ENCODE peak calls at places on chromosomes 3 and 15, in five cellular contexts. D is GM23338; H is CD8-positive, alpha-beta T cell; Y is retina; O is activated CD4-positive, alpha-beta T cell treated with anti-CD3 and anti-CD28 coated beads for 48 hours. I is an unnamed sample.

GRCh38 chr3:104460477-104461406 is 906.0 kb upstream of the ALCAM start:
- DNase-seq in D (peak), H (no peak), Y (peak), O (no peak), I (no peak)

GRCh38 chr3:55549172-55549571 is 62.1 kb upstream of the WNT5A start:
- DNase-seq in D (no peak), H (no peak), Y (no peak), O (no peak), I (no peak)

GRCh38 chr3:63328386-63328785 is 50.3 kb downstream of the SYNPR start:
- DNase-seq in D (no peak), H (no peak), Y (no peak), O (no peak), I (no peak)

GRCh38 chr3:32420138-32420981 is 28.7 kb downstream of the CMTM7 start:
- DNase-seq in D (peak), H (peak), Y (peak), O (peak), I (no peak)

GRCh38 chr3:188664795-188665194 is 507.0 kb upstream of the TPRG1 start:
- DNase-seq in D (peak), H (no peak), Y (no peak), O (no peak), I (peak)

GRCh38 chr3:134627831-134628230 is 23.0 kb downstream of the KY start:
- DNase-seq in D (no peak), H (no peak), Y (no peak), O (no peak), I (no peak)

GRCh38 chr3:190616627-190617026 is 102.7 kb downstream of the IL1RAP start:
- DNase-seq in D (no peak), H (no peak), Y (no peak), O (peak), I (no peak)

GRCh38 chr3:58151637-58152036 is 59.1 kb downstream of the DNASE1L3 start:
- DNase-seq in D (no peak), H (no peak), Y (no peak), O (no peak), I (no peak)

GRCh38 chr3:188947983-188948657 is 223.7 kb upstream of the TPRG1 start:
- DNase-seq in D (peak), H (no peak), Y (peak), O (no peak), I (no peak)

GRCh38 chr15:101310163-101310480 is 15.1 kb upstream of the SNRPA1 start:
- DNase-seq in D (no peak), H (no peak), Y (no peak), O (no peak), I (no peak)

GRCh38 chr3:170523248-170523647 is 62.6 kb downstream of the SLC7A14 start:
- DNase-seq in D (no peak), H (no peak), Y (no peak), O (no peak), I (no peak)

GRCh38 chr3:17514597-17514996 is 227.8 kb downstream of the TBC1D5 start:
- DNase-seq in D (no peak), H (no peak), Y (no peak), O (no peak), I (no peak)

GRCh38 chr15:42171795-42172194 is 15.4 kb upstream of the PLA2G4F start:
- DNase-seq in D (no peak), H (no peak), Y (no peak), O (no peak), I (no peak)

GRCh38 chr15:75823860-75824613 is 19.2 kb upstream of the UBE2Q2 start:
- DNase-seq in D (peak), H (no peak), Y (no peak), O (no peak), I (no peak)

GRCh38 chr3:141482250-141482937 is 4.4 kb upstream of the RASA2 start:
- DNase-seq in D (no peak), H (no peak), Y (no peak), O (no peak), I (peak)

GRCh38 chr15:35753486-35753885 is 207.5 kb upstream of the DPH6 start:
- DNase-seq in D (no peak), H (no peak), Y (no peak), O (no peak), I (no peak)

GRCh38 chr3:29152379-29152778 is 128.5 kb upstream of the RBMS3 start:
- DNase-seq in D (peak), H (no peak), Y (no peak), O (no peak), I (no peak)

GRCh38 chr3:113247051-113247450 is 35.7 kb downstream of the BOC start:
- DNase-seq in D (no peak), H (no peak), Y (no peak), O (no peak), I (no peak)

GRCh38 chr15:98232761-98233160 is 272.3 kb downstream of the ARRDC4 start:
- DNase-seq in D (no peak), H (no peak), Y (no peak), O (no peak), I (no peak)

GRCh38 chr15:68643216-68643830 is 64.5 kb downstream of the CORO2B start:
- DNase-seq in D (no peak), H (no peak), Y (no peak), O (no peak), I (no peak)

GRCh38 chr3:134369861-134370596 is 4.2 kb downstream of the AMOTL2 start:
- DNase-seq in D (no peak), H (no peak), Y (no peak), O (no peak), I (no peak)

GRCh38 chr15:59278120-59278519 is 71.5 kb downstream of the LDHAL6B start:
- DNase-seq in D (no peak), H (no peak), Y (no peak), O (no peak), I (no peak)

GRCh38 chr3:56547486-56547885 is 9.5 kb upstream of the CCDC66 start:
- DNase-seq in D (no peak), H (no peak), Y (no peak), O (no peak), I (peak)

GRCh38 chr3:69861556-69861955 is 122.3 kb downstream of the MITF start:
- DNase-seq in D (no peak), H (no peak), Y (no peak), O (no peak), I (no peak)

GRCh38 chr3:186772886-186773417 is 10.4 kb upstream of the EIF4A2 start:
- DNase-seq in D (peak), H (peak), Y (no peak), O (peak), I (peak)

GRCh38 chr3:145094355-145094941 is 1066.5 kb downstream of the PLOD2 start:
- DNase-seq in D (peak), H (no peak), Y (no peak), O (no peak), I (peak)

GRCh38 chr15:78626611-78627010 is 5.8 kb upstream of the CHRNA3 start:
- DNase-seq in D (no peak), H (no peak), Y (no peak), O (no peak), I (no peak)

GRCh38 chr15:86398986-86399677 is 319.5 kb downstream of the AGBL1 start:
- DNase-seq in D (no peak), H (no peak), Y (no peak), O (no peak), I (no peak)

GRCh38 chr15:25797035-25797434 is 66.1 kb downstream of the ATP10A start:
- DNase-seq in D (no peak), H (no peak), Y (no peak), O (no peak), I (no peak)

GRCh38 chr3:15959434-15959811 is 161.6 kb upstream of the ANKRD28 start:
- DNase-seq in D (no peak), H (no peak), Y (no peak), O (no peak), I (no peak)

GRCh38 chr15:32790352-32790999 is 72.7 kb downstream of the GREM1 start:
- DNase-seq in D (no peak), H (no peak), Y (no peak), O (no peak), I (no peak)

GRCh38 chr3:124520970-124521369 is 209.3 kb upstream of the UMPS start:
- DNase-seq in D (no peak), H (no peak), Y (no peak), O (no peak), I (no peak)

GRCh38 chr3:133506215-133506901 is 67.1 kb upstream of the CDV3 start:
- DNase-seq in D (no peak), H (no peak), Y (no peak), O (peak), I (no peak)

GRCh38 chr3:136490646-136491405 is 240.7 kb downstream of the PCCB start:
- DNase-seq in D (no peak), H (no peak), Y (no peak), O (no peak), I (no peak)

GRCh38 chr3:160598865-160599264 is 33.5 kb upstream of the KPNA4 start:
- DNase-seq in D (no peak), H (no peak), Y (no peak), O (no peak), I (no peak)

GRCh38 chr3:134483195-134483890 is 2.4 kb downstream of the ANAPC13 start:
- DNase-seq in D (no peak), H (no peak), Y (no peak), O (no peak), I (no peak)

GRCh38 chr3:17639257-17639656 is 103.2 kb downstream of the TBC1D5 start:
- DNase-seq in D (no peak), H (no peak), Y (no peak), O (no peak), I (peak)

GRCh38 chr3:178476886-178477285 is 59.4 kb upstream of the KCNMB2 start:
- DNase-seq in D (no peak), H (no peak), Y (no peak), O (no peak), I (no peak)

I was measured in erythroblast.